ENCODE peak calls at places on chromosomes 12 and 14, in seven cellular contexts. One of them, this sample, is unnamed.

GRCh38 chr14:24958271-24958670 is 91.7 kb downstream of the STXBP6 start:
- DNase-seq in T-helper 9 cell: no peak
- DNase-seq in A549: no peak
- DNase-seq in activated CD4-positive, alpha-beta T cell treated with anti-CD3 and anti-CD28 coated beads, Interleukin-2, amount 50 U/mL, for 1 hour: no peak
- DNase-seq in fibroblast of lung: no peak
- DNase-seq in kidney: no peak
- DNase-seq in SW480: no peak
- DNase-seq in this sample: no peak

GRCh38 chr14:73503648-73504047 is 12.9 kb downstream of the RIOX1 start:
- DNase-seq in T-helper 9 cell: no peak
- DNase-seq in A549: no peak
- DNase-seq in activated CD4-positive, alpha-beta T cell treated with anti-CD3 and anti-CD28 coated beads, Interleukin-2, amount 50 U/mL, for 1 hour: no peak
- DNase-seq in fibroblast of lung: peak
- DNase-seq in kidney: no peak
- DNase-seq in SW480: no peak
- DNase-seq in this sample: no peak

GRCh38 chr12:13004368-13004767 is 4.3 kb upstream of the HEBP1 start:
- DNase-seq in T-helper 9 cell: no peak
- DNase-seq in A549: no peak
- DNase-seq in activated CD4-positive, alpha-beta T cell treated with anti-CD3 and anti-CD28 coated beads, Interleukin-2, amount 50 U/mL, for 1 hour: no peak
- DNase-seq in fibroblast of lung: peak
- DNase-seq in kidney: no peak
- DNase-seq in SW480: no peak
- DNase-seq in this sample: no peak

GRCh38 chr14:53715390-53715730 is 241.3 kb downstream of the BMP4 start:
- DNase-seq in T-helper 9 cell: no peak
- DNase-seq in A549: peak
- DNase-seq in activated CD4-positive, alpha-beta T cell treated with anti-CD3 and anti-CD28 coated beads, Interleukin-2, amount 50 U/mL, for 1 hour: no peak
- DNase-seq in fibroblast of lung: peak
- DNase-seq in kidney: no peak
- DNase-seq in SW480: peak
- DNase-seq in this sample: peak

GRCh38 chr12:113875681-113876080 is 90.4 kb downstream of the RBM19 start:
- DNase-seq in T-helper 9 cell: no peak
- DNase-seq in A549: no peak
- DNase-seq in activated CD4-positive, alpha-beta T cell treated with anti-CD3 and anti-CD28 coated beads, Interleukin-2, amount 50 U/mL, for 1 hour: no peak
- DNase-seq in fibroblast of lung: peak
- DNase-seq in kidney: no peak
- DNase-seq in SW480: no peak
- DNase-seq in this sample: no peak

GRCh38 chr12:69056743-69057515 is 124.0 kb upstream of the CPM start:
- DNase-seq in T-helper 9 cell: no peak
- DNase-seq in A549: no peak
- DNase-seq in activated CD4-positive, alpha-beta T cell treated with anti-CD3 and anti-CD28 coated beads, Interleukin-2, amount 50 U/mL, for 1 hour: no peak
- DNase-seq in fibroblast of lung: peak
- DNase-seq in kidney: no peak
- DNase-seq in SW480: no peak
- DNase-seq in this sample: peak

GRCh38 chr12:119328111-119328510 is 6.4 kb upstream of the CCDC60 start:
- DNase-seq in T-helper 9 cell: no peak
- DNase-seq in A549: peak
- DNase-seq in activated CD4-positive, alpha-beta T cell treated with anti-CD3 and anti-CD28 coated beads, Interleukin-2, amount 50 U/mL, for 1 hour: no peak
- DNase-seq in fibroblast of lung: no peak
- DNase-seq in kidney: no peak
- DNase-seq in SW480: peak
- DNase-seq in this sample: no peak

GRCh38 chr14:92315050-92315785 is 7.7 kb upstream of the SLC24A4 start:
- DNase-seq in T-helper 9 cell: no peak
- DNase-seq in A549: no peak
- DNase-seq in activated CD4-positive, alpha-beta T cell treated with anti-CD3 and anti-CD28 coated beads, Interleukin-2, amount 50 U/mL, for 1 hour: no peak
- DNase-seq in fibroblast of lung: no peak
- DNase-seq in kidney: no peak
- DNase-seq in SW480: no peak
- DNase-seq in this sample: no peak

GRCh38 chr12:51847830-51848727 is at the start of gene FIGNL2:
- DNase-seq in T-helper 9 cell: no peak
- DNase-seq in A549: no peak
- DNase-seq in activated CD4-positive, alpha-beta T cell treated with anti-CD3 and anti-CD28 coated beads, Interleukin-2, amount 50 U/mL, for 1 hour: no peak
- DNase-seq in fibroblast of lung: no peak
- DNase-seq in kidney: peak
- DNase-seq in SW480: no peak
- DNase-seq in this sample: no peak

GRCh38 chr12:26906704-26907103 is 31.1 kb downstream of the INTS13 start:
- DNase-seq in T-helper 9 cell: no peak
- DNase-seq in A549: no peak
- DNase-seq in activated CD4-positive, alpha-beta T cell treated with anti-CD3 and anti-CD28 coated beads, Interleukin-2, amount 50 U/mL, for 1 hour: no peak
- DNase-seq in fibroblast of lung: no peak
- DNase-seq in kidney: no peak
- DNase-seq in SW480: peak
- DNase-seq in this sample: no peak

GRCh38 chr12:131989021-131989420 is 39.3 kb downstream of the EP400 start:
- DNase-seq in T-helper 9 cell: no peak
- DNase-seq in A549: no peak
- DNase-seq in activated CD4-positive, alpha-beta T cell treated with anti-CD3 and anti-CD28 coated beads, Interleukin-2, amount 50 U/mL, for 1 hour: no peak
- DNase-seq in fibroblast of lung: no peak
- DNase-seq in kidney: no peak
- DNase-seq in SW480: no peak
- DNase-seq in this sample: no peak

GRCh38 chr12:53952871-53953734 is 1.6 kb upstream of the HOXC12 start:
- DNase-seq in T-helper 9 cell: no peak
- DNase-seq in A549: peak
- DNase-seq in activated CD4-positive, alpha-beta T cell treated with anti-CD3 and anti-CD28 coated beads, Interleukin-2, amount 50 U/mL, for 1 hour: no peak
- DNase-seq in fibroblast of lung: no peak
- DNase-seq in kidney: no peak
- DNase-seq in SW480: peak
- DNase-seq in this sample: no peak

GRCh38 chr12:98456583-98457573 is 58.5 kb upstream of the TMPO start:
- DNase-seq in T-helper 9 cell: no peak
- DNase-seq in A549: no peak
- DNase-seq in activated CD4-positive, alpha-beta T cell treated with anti-CD3 and anti-CD28 coated beads, Interleukin-2, amount 50 U/mL, for 1 hour: no peak
- DNase-seq in fibroblast of lung: peak
- DNase-seq in kidney: peak
- DNase-seq in SW480: peak
- DNase-seq in this sample: no peak

GRCh38 chr14:37399517-37399916 is 195.5 kb downstream of the FOXA1 start:
- DNase-seq in T-helper 9 cell: no peak
- DNase-seq in A549: no peak
- DNase-seq in activated CD4-positive, alpha-beta T cell treated with anti-CD3 and anti-CD28 coated beads, Interleukin-2, amount 50 U/mL, for 1 hour: no peak
- DNase-seq in fibroblast of lung: no peak
- DNase-seq in kidney: no peak
- DNase-seq in SW480: no peak
- DNase-seq in this sample: no peak

GRCh38 chr14:78405071-78405856 is 235.1 kb downstream of the NRXN3 start:
- DNase-seq in T-helper 9 cell: no peak
- DNase-seq in A549: no peak
- DNase-seq in activated CD4-positive, alpha-beta T cell treated with anti-CD3 and anti-CD28 coated beads, Interleukin-2, amount 50 U/mL, for 1 hour: no peak
- DNase-seq in fibroblast of lung: no peak
- DNase-seq in kidney: no peak
- DNase-seq in SW480: no peak
- DNase-seq in this sample: no peak